ENCODE peak calls at places on chromosome 13, in four cellular contexts. F, P, K and J are unnamed samples.

GRCh38 chr13:46303743-46304385 is 83.2 kb downstream of the RUBCNL start:
- DNase-seq in F (no peak), K (no peak), P (no peak), J (no peak)

GRCh38 chr13:37069597-37070103 is 10.2 kb upstream of the SUPT20H start:
- DNase-seq in F (no peak), P (peak; percentile 19), K (no peak), J (no peak)

GRCh38 chr13:44854264-44855060 is 134.8 kb downstream of the NUFIP1 start:
- DNase-seq in P (no peak), K (peak; percentile 62), F (no peak), J (no peak)

GRCh38 chr13:97495678-97496077 is 61.7 kb downstream of the RAP2A start:
- DNase-seq in P (no peak), F (no peak), K (peak; percentile 45), J (no peak)

GRCh38 chr13:40082644-40083043 is 427.2 kb downstream of the COG6 start:
- DNase-seq in K (peak; percentile 10), P (no peak), F (no peak), J (no peak)

GRCh38 chr13:97978661-97979450 is 25.4 kb downstream of the IPO5 start:
- DNase-seq in P (no peak), F (no peak), K (no peak), J (no peak)

GRCh38 chr13:40181203-40181845 is 485.1 kb downstream of the FOXO1 start:
- DNase-seq in P (no peak), F (peak; percentile 16), K (peak; percentile 56), J (no peak)

GRCh38 chr13:61138857-61139256 is 276.8 kb downstream of the PCDH20 start:
- DNase-seq in K (no peak), P (no peak), F (no peak), J (no peak)

GRCh38 chr13:113410472-113411201 is 42.7 kb downstream of the ADPRHL1 start:
- DNase-seq in F (no peak), P (no peak), K (peak; percentile 61), J (peak; percentile 89)

GRCh38 chr13:97142452-97142851 is 79.7 kb upstream of the MBNL2 start:
- DNase-seq in K (peak; percentile 30), P (no peak), F (peak; percentile 12), J (peak; percentile 78)

GRCh38 chr13:34719060-34719875 is 222.8 kb upstream of the NBEA start:
- DNase-seq in F (no peak), K (no peak), P (no peak), J (no peak)

GRCh38 chr13:43085545-43085944 is 62.2 kb downstream of the DNAJC15 start:
- DNase-seq in P (peak; percentile 17), F (peak; percentile 3), K (no peak), J (peak; percentile 16)

GRCh38 chr13:78600317-78600899 is 2.9 kb downstream of the POU4F1 start:
- DNase-seq in F (no peak), K (no peak), P (no peak), J (no peak)

GRCh38 chr13:78599911-78600310 is 3.4 kb downstream of the POU4F1 start:
- DNase-seq in K (no peak), P (no peak), F (no peak), J (no peak)

GRCh38 chr13:78598382-78598781 is 5.0 kb downstream of the POU4F1 start:
- DNase-seq in P (no peak), F (no peak), K (no peak), J (no peak)

GRCh38 chr13:78596701-78597550 is 6.4 kb downstream of the POU4F1 start:
- DNase-seq in F (no peak), P (no peak), K (no peak), J (no peak)

DNA sequence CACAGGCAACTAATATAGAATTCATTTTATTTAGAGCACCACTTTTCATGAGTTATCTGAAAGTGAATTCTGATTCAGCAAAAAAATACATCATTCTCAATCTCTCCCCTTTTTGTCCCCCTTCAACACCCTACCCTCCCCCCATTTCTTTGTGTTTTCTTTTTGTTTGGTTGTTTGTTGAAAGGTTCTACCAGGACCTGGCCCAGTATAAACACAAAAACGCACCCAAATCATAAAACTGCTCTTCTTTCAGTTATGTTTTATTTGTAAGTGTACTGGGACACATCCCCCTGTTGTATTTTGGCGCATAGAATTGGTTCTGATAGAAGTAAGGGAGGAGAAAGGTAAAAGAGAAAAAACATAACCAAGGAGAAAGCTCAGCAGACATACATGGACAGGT is 4.4 kb downstream of the POU4F1 start:
- DNase-seq in P (no peak), F (no peak), K (no peak), J (no peak)
- TF ChIP-seq RAD21 in P (no peak), F (no peak), K (no peak), J (no peak)

GRCh38 chr13:64471916-64472315 is 2758.2 kb downstream of the PCDH9 start:
- DNase-seq in F (no peak), P (peak; percentile 22), K (peak; percentile 15), J (peak; percentile 8)
- TF ChIP-seq ELF1 in F (no peak), P (no peak), K (no peak), J (no peak)

DNA sequence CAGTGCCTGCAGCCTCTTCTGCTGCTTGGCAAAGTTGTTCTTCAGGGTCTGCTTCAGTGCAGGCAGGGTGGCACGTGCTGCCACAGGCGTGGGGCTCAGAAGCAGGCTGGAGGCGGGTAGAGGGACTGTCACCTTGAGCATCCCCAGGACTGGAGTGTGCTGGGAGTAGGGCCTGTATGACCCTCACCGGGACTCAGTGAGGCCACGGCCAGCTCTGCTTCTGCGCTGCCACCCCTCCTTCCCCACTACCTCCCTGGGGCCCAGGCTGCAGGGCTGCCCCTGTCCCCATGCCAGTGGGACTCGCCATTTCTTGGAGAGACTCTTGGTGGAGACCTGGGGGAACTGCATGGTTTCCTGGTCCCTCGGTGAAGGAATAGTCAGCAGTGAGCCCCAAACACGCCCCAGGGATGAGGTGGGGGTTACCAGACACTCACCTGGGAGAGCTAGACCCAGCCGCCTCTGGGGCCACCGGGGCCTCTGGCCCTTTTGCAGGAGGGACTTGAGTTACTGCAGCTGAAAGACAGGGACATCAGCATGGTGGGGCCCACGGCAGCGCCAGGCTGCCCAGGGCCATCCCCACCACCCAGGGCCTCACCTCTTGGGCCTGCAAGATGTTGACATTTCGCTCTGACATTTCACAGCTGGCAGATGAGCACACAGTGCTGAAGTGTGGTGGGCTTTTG is 29.9 kb downstream of the TUBA3C start:
- DNase-seq in K (no peak), F (no peak), P (no peak), J (no peak)
- H3K9me3 ChIP-seq in K (peaks cover 8% of the 10 kb centered on the region), F (no peaks in the 10 kb centered on the region), P (no peaks in the 10 kb centered on the region), J (no peaks in the 10 kb centered on the region)

GRCh38 chr13:31022491-31022890 is 90.0 kb downstream of the TEX26 start:
- DNase-seq in F (no peak), K (no peak), P (no peak), J (no peak)

GRCh38 chr13:31023126-31023525 is 90.7 kb downstream of the TEX26 start:
- DNase-seq in P (no peak), K (no peak), F (no peak), J (no peak)

GRCh38 chr13:31016342-31017325 is 84.2 kb downstream of the TEX26 start:
- DNase-seq in K (no peak), F (no peak), P (no peak), J (no peak)

GRCh38 chr13:31018511-31018910 is 86.1 kb downstream of the TEX26 start:
- DNase-seq in P (no peak), F (no peak), K (no peak), J (no peak)

DNA sequence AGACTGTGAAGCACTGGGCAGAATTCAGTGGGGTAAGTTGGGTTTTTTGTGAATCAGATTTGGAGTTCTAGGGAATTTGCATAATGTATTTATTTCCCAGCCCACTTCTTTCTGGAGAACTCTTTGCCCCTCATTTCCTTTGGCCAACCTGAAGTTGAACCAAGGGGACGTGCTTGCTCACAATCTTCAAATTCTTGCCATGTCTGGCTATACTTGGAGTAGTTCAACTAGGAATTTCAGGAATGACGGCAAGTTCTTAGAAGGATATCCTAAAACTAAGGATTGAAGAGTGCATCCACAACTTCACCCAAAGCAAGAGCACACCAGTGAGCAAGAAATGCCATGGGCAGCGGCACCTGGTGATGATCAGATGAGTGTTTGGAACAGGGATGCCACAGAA is 88.5 kb downstream of the TEX26 start:
- DNase-seq in K (no peak), F (no peak), P (no peak), J (no peak)
- TF ChIP-seq RAD21 in K (no peak), F (no peak), P (no peak), J (no peak)